ENCODE peak calls at places on chromosomes 1 and 21, in eight cellular contexts. V is anterior cingulate cortex; T is NCI-H2081; L is BE2C; R is DMS 273 treated with DMSO at 0.1 percent for 48 hours; C is pulmonary artery endothelial cell; P is psoas muscle; S is activated T-helper 1 cell treated with anti-CD3 and anti-CD28 coated beads, Interleukin-2, amount 50 U/mL, for 16 hours. K is an unnamed sample.

GRCh38 chr1:59052194-59052593 is 244.7 kb upstream of the FGGY start:
- DNase-seq in V (no peak), T (no peak), L (no peak), R (no peak), C (no peak), P (no peak), S (no peak), K (peak)

GRCh38 chr1:111904478-111905218 is 84.8 kb downstream of the KCND3 start:
- DNase-seq in V (no peak), T (no peak), L (peak), R (no peak), C (no peak), P (no peak), S (no peak), K (peak)

GRCh38 chr1:58465825-58466617 is 80.5 kb downstream of the OMA1 start:
- DNase-seq in V (no peak), T (no peak), L (no peak), R (no peak), C (no peak), P (no peak), S (no peak), K (no peak)

GRCh38 chr1:34060331-34060730 is 104.7 kb downstream of the CSMD2 start:
- DNase-seq in V (no peak), T (no peak), L (no peak), R (no peak), C (no peak), P (no peak), S (no peak), K (no peak)

GRCh38 chr1:154529308-154529707 is 27.1 kb upstream of the SHE start:
- DNase-seq in V (no peak), T (no peak), L (no peak), R (no peak), C (no peak), P (no peak), S (no peak), K (no peak)

GRCh38 chr1:178189814-178190213 is 95.9 kb downstream of the RASAL2 start:
- DNase-seq in V (no peak), T (peak), L (peak), R (no peak), C (no peak), P (no peak), S (no peak), K (peak)

GRCh38 chr1:175209493-175209921 is 16.9 kb upstream of the KIAA0040 start:
- DNase-seq in V (no peak), T (no peak), L (no peak), R (no peak), C (no peak), P (no peak), S (no peak), K (no peak)

GRCh38 chr1:246113555-246114095 is 393.5 kb downstream of the SMYD3 start:
- DNase-seq in V (no peak), T (peak), L (peak), R (no peak), C (peak), P (no peak), S (no peak), K (no peak)

GRCh38 chr1:14282583-14283186 is 315.8 kb upstream of the KAZN start:
- DNase-seq in V (no peak), T (no peak), L (no peak), R (no peak), C (no peak), P (no peak), S (no peak), K (no peak)

GRCh38 chr1:74161494-74161893 is 36.5 kb downstream of the LRRIQ3 start:
- DNase-seq in V (no peak), T (no peak), L (no peak), R (no peak), C (no peak), P (no peak), S (no peak), K (no peak)

GRCh38 chr21:27581168-27581567 is 614.3 kb upstream of the ADAMTS5 start:
- DNase-seq in V (no peak), T (no peak), L (no peak), R (no peak), C (no peak), P (no peak), S (no peak), K (no peak)

GRCh38 chr1:147168626-147169058 is 3.6 kb downstream of the PRKAB2 start:
- DNase-seq in V (no peak), T (peak), L (peak), R (peak), C (no peak), P (no peak), S (no peak), K (peak)

GRCh38 chr1:167219194-167219593 is 1.5 kb upstream of the POU2F1 start:
- DNase-seq in V (no peak), T (peak), L (no peak), R (no peak), C (no peak), P (no peak), S (no peak), K (no peak)

GRCh38 chr1:119569095-119569494 is 62.1 kb downstream of the HSD3B1 start:
- DNase-seq in V (no peak), T (no peak), L (no peak), R (no peak), C (no peak), P (no peak), S (no peak), K (no peak)

GRCh38 chr1:71196685-71197084 is 115.8 kb upstream of the ZRANB2 start:
- DNase-seq in V (no peak), T (peak), L (no peak), R (no peak), C (no peak), P (no peak), S (no peak), K (peak)

GRCh38 chr1:61081637-61082335 is 575 bp upstream of the NFIA start:
- DNase-seq in V (peak), T (peak), L (peak), R (peak), C (no peak), P (peak), S (no peak), K (no peak)

GRCh38 chr1:42176902-42177519 is 12.5 kb upstream of the GUCA2A start:
- DNase-seq in V (no peak), T (peak), L (no peak), R (no peak), C (no peak), P (no peak), S (no peak), K (peak)

GRCh38 chr1:199173356-199173755 is 534.5 kb downstream of the PTPRC start:
- DNase-seq in V (no peak), T (no peak), L (no peak), R (no peak), C (no peak), P (no peak), S (no peak), K (no peak)

GRCh38 chr21:43734830-43735229 is 15.9 kb downstream of the PDXK start:
- DNase-seq in V (no peak), T (no peak), L (no peak), R (no peak), C (no peak), P (no peak), S (no peak), K (no peak)

GRCh38 chr1:3581296-3581695 is 30.0 kb downstream of the MEGF6 start:
- DNase-seq in V (no peak), T (no peak), L (no peak), R (no peak), C (no peak), P (no peak), S (no peak), K (no peak)

GRCh38 chr1:14570514-14570913 is 28.0 kb upstream of the KAZN start:
- DNase-seq in V (no peak), T (no peak), L (no peak), R (no peak), C (no peak), P (no peak), S (no peak), K (no peak)

GRCh38 chr1:225845633-225846259 is 35.8 kb downstream of the EPHX1 start:
- DNase-seq in V (peak), T (peak), L (peak), R (peak), C (peak), P (peak), S (no peak), K (peak)

GRCh38 chr1:178726545-178726944 is 1.5 kb downstream of the RALGPS2 start:
- DNase-seq in V (no peak), T (no peak), L (no peak), R (no peak), C (no peak), P (no peak), S (no peak), K (no peak)

GRCh38 chr1:206684478-206685255 is at the start of gene MAPKAPK2:
- DNase-seq in V (peak), T (peak), L (peak), R (no peak), C (no peak), P (peak), S (peak), K (peak)

GRCh38 chr1:113871597-113872113 is at the start of gene PTPN22:
- DNase-seq in V (no peak), T (no peak), L (no peak), R (no peak), C (no peak), P (no peak), S (peak), K (no peak)

GRCh38 chr1:210262167-210262896 is 29.7 kb downstream of the SERTAD4 start:
- DNase-seq in V (no peak), T (no peak), L (no peak), R (no peak), C (no peak), P (no peak), S (no peak), K (no peak)

GRCh38 chr1:110798691-110799256 is 74.2 kb upstream of the CD53 start:
- DNase-seq in V (no peak), T (peak), L (peak), R (peak), C (no peak), P (no peak), S (no peak), K (no peak)

GRCh38 chr1:180482425-180483275 is 19.7 kb downstream of the ACBD6 start:
- DNase-seq in V (no peak), T (peak), L (no peak), R (peak), C (no peak), P (no peak), S (no peak), K (peak)

GRCh38 chr1:53092659-53093450 is 30.8 kb downstream of the PODN start:
- DNase-seq in V (no peak), T (no peak), L (no peak), R (no peak), C (no peak), P (no peak), S (no peak), K (no peak)

GRCh38 chr1:71364236-71364635 is 283.4 kb upstream of the ZRANB2 start:
- DNase-seq in V (no peak), T (no peak), L (no peak), R (no peak), C (no peak), P (no peak), S (no peak), K (no peak)

K was measured in SK-N-DZ.